ENCODE peak calls at places on chromosome 14, in seven cellular contexts. M is transverse colon, P is IMR-90, R is sigmoid colon, T is breast epithelium, U is right lobe of liver, J is HepG2. Y is an unnamed sample. For H3K4me1, the result is how much of the 10 kb centered on the place peaks cover.

GRCh38 chr14:101509730-101510371 is 51.4 kb upstream of the DIO3 start:
- DNase-seq in M (no peak), P (no peak), R (peak), T (no peak), U (peak), J (no peak), Y (no peak)

GRCh38 chr14:95068521-95068920 is 88.8 kb downstream of the DICER1 start:
- DNase-seq in M (no peak), P (no peak), R (peak), T (no peak), U (no peak), J (no peak), Y (no peak)

GRCh38 chr14:80426686-80427085 is 215.4 kb upstream of the DIO2 start:
- DNase-seq in M (no peak), P (peak), R (no peak), T (no peak), U (no peak), J (no peak), Y (no peak)

GRCh38 chr14:60807971-60808370 is 73.4 kb downstream of the MNAT1 start:
- DNase-seq in M (no peak), P (peak), R (no peak), T (no peak), U (no peak), J (no peak), Y (no peak)

GRCh38 chr14:75188520-75189267 is 12.3 kb upstream of the TMED10 start:
- DNase-seq in M (peak), P (no peak), R (no peak), T (no peak), U (no peak), J (no peak), Y (no peak)

GRCh38 chr14:101402936-101403660 is 158.2 kb upstream of the DIO3 start:
- DNase-seq in M (no peak), P (no peak), R (no peak), T (no peak), U (no peak), J (no peak), Y (no peak)

GRCh38 chr14:58878740-58879139 is 241.0 kb downstream of the DACT1 start:
- DNase-seq in M (no peak), P (peak), R (no peak), T (no peak), U (no peak), J (no peak), Y (no peak)

GRCh38 chr14:51094282-51094821 is 553 bp downstream of the TRIM9 start:
- DNase-seq in M (no peak), P (no peak), R (peak), T (no peak), U (no peak), J (no peak), Y (peak)

GRCh38 chr14:20857630-20858261 is 33.4 kb upstream of the RNASE3 start:
- DNase-seq in M (peak), P (peak), R (peak), T (peak), U (peak), J (peak), Y (peak)

GRCh38 chr14:56650075-56650474 is 70.5 kb downstream of the TMEM260 start:
- DNase-seq in M (no peak), P (no peak), R (no peak), T (no peak), U (peak), J (no peak), Y (no peak)

GRCh38 chr14:38210168-38210567 is 2.5 kb downstream of the SSTR1 start:
- DNase-seq in M (no peak), P (peak), R (no peak), T (no peak), U (peak), J (no peak), Y (no peak)

GRCh38 chr14:71114580-71114979 is 207.3 kb downstream of the PCNX1 start:
- DNase-seq in M (no peak), P (no peak), R (no peak), T (no peak), U (no peak), J (no peak), Y (no peak)

GRCh38 chr14:74860899-74861733 is 14.8 kb downstream of the PROX2 start:
- DNase-seq in M (peak), P (peak), R (peak), T (peak), U (peak), J (peak), Y (peak)

GRCh38 chr14:72855913-72856312 is 38.0 kb downstream of the DPF3 start:
- DNase-seq in M (peak), P (peak), R (no peak), T (no peak), U (no peak), J (no peak), Y (no peak)

GRCh38 chr14:28652782-28653181 is 113.8 kb upstream of the FOXG1 start:
- DNase-seq in M (no peak), P (peak), R (no peak), T (no peak), U (no peak), J (no peak), Y (no peak)

GRCh38 chr14:80944861-80945617 is 3.5 kb upstream of the CEP128 start:
- DNase-seq in M (no peak), P (no peak), R (no peak), T (no peak), U (no peak), J (no peak), Y (no peak)

GRCh38 chr14:39491134-39491541 is 58.9 kb upstream of the FBXO33 start:
- DNase-seq in M (no peak), P (peak), R (no peak), T (no peak), U (no peak), J (peak), Y (no peak)

GRCh38 chr14:89616425-89617141 is 199.6 kb upstream of the FOXN3 start:
- DNase-seq in M (no peak), P (peak), R (no peak), T (no peak), U (no peak), J (peak), Y (no peak)

GRCh38 chr14:77186911-77187648 is 5.5 kb downstream of the TMEM63C start:
- DNase-seq in M (peak), P (peak), R (peak), T (no peak), U (no peak), J (no peak), Y (no peak)

GRCh38 chr14:20383636-20384035 is 29.7 kb downstream of the TEP1 start:
- DNase-seq in M (no peak), P (no peak), R (no peak), T (no peak), U (no peak), J (no peak), Y (no peak)

GRCh38 chr14:48127674-48128073 is 452.3 kb upstream of the MDGA2 start:
- DNase-seq in M (no peak), P (no peak), R (no peak), T (no peak), U (no peak), J (no peak), Y (no peak)

GRCh38 chr14:95979339-95980042 is 59.7 kb upstream of the C14orf132 start:
- DNase-seq in M (no peak), P (no peak), R (no peak), T (no peak), U (no peak), J (no peak), Y (no peak)

GRCh38 chr14:25836647-25837046 is 761.2 kb downstream of the NOVA1 start:
- DNase-seq in M (no peak), P (no peak), R (no peak), T (no peak), U (no peak), J (no peak), Y (no peak)

GRCh38 chr14:96177766-96178377 is 26.8 kb upstream of the BDKRB2 start:
- DNase-seq in M (no peak), P (no peak), R (peak), T (no peak), U (no peak), J (no peak), Y (no peak)

GRCh38 chr14:92973265-92973797 is 50.4 kb downstream of the CHGA start:
- DNase-seq in M (peak), P (peak), R (peak), T (peak), U (peak), J (peak), Y (no peak)

GRCh38 chr14:43579743-43580142 is 927.3 kb downstream of the FSCB start:
- DNase-seq in M (no peak), P (no peak), R (no peak), T (no peak), U (no peak), J (no peak), Y (no peak)

GRCh38 chr14:64728106-64728505 is 23.9 kb downstream of the PLEKHG3 start:
- DNase-seq in M (no peak), P (no peak), R (peak), T (no peak), U (peak), J (no peak), Y (peak)

GRCh38 chr14:88729159-88729558 is 63.6 kb downstream of the EML5 start:
- DNase-seq in M (no peak), P (peak), R (no peak), T (no peak), U (no peak), J (no peak), Y (no peak)

GRCh38 chr14:95523051-95523817 is 6.8 kb upstream of the SYNE3 start:
- DNase-seq in M (no peak), P (peak), R (no peak), T (no peak), U (no peak), J (peak), Y (no peak)

GRCh38 chr14:65226824-65227604 is 124.7 kb upstream of the MAX start:
- DNase-seq in M (peak), P (peak), R (no peak), T (no peak), U (no peak), J (peak), Y (peak)

GRCh38 chr14:28751467-28752058 is 15.0 kb upstream of the FOXG1 start:
- DNase-seq in M (no peak), P (peak), R (no peak), T (no peak), U (no peak), J (peak), Y (no peak)

GRCh38 chr14:104254735-104255400 is 116.5 kb downstream of the KIF26A start:
- DNase-seq in M (no peak), P (no peak), R (no peak), T (no peak), U (no peak), J (no peak), Y (peak)

GRCh38 chr14:74765721-74766120 is 2.6 kb downstream of the YLPM1 start:
- DNase-seq in M (no peak), P (no peak), R (no peak), T (no peak), U (no peak), J (no peak), Y (no peak)

GRCh38 chr14:32417956-32418552 is 89.0 kb downstream of the AKAP6 start:
- DNase-seq in M (peak), P (peak), R (no peak), T (no peak), U (no peak), J (no peak), Y (no peak)

GRCh38 chr14:96082420-96083300 is 43.5 kb downstream of the C14orf132 start:
- DNase-seq in M (no peak), P (no peak), R (peak), T (peak), U (no peak), J (no peak), Y (no peak)

GRCh38 chr14:52875707-52876106 is 75.1 kb downstream of the FERMT2 start:
- DNase-seq in M (no peak), P (no peak), R (no peak), T (no peak), U (no peak), J (no peak), Y (no peak)

GRCh38 chr14:103126088-103126872 is 3.0 kb downstream of the TNFAIP2 start:
- DNase-seq in M (peak), P (no peak), R (no peak), T (no peak), U (peak), J (no peak), Y (no peak)

GRCh38 chr14:103125098-103126070 is 2.1 kb downstream of the TNFAIP2 start:
- DNase-seq in M (no peak), P (no peak), R (peak), T (no peak), U (peak), J (no peak), Y (no peak)

GRCh38 chr14:103127356-103127755 is 4.1 kb downstream of the TNFAIP2 start:
- DNase-seq in M (no peak), P (no peak), R (no peak), T (no peak), U (peak), J (no peak), Y (no peak)

GRCh38 chr14:103127861-103128598 is 4.8 kb downstream of the TNFAIP2 start:
- DNase-seq in M (no peak), P (no peak), R (no peak), T (no peak), U (peak), J (no peak), Y (no peak)

GRCh38 chr14:103126873-103127304 is 3.6 kb downstream of the TNFAIP2 start:
- DNase-seq in M (peak), P (no peak), R (peak), T (no peak), U (peak), J (peak), Y (peak)
- H3K4me3 ChIP-seq in M (no peak), P (no peak), R (peak), T (peak), U (peak), J (no peak), Y (peak)

GRCh38 chr14:24162083-24162482 is 1.0 kb downstream of the IRF9 start:
- DNase-seq in M (no peak), P (peak), R (no peak), T (no peak), U (no peak), J (no peak), Y (no peak)

GRCh38 chr14:24159777-24160498 is 1.1 kb upstream of the IRF9 start:
- DNase-seq in M (no peak), P (no peak), R (no peak), T (no peak), U (no peak), J (no peak), Y (no peak)

GRCh38 chr14:24164591-24164991 is 3.5 kb downstream of the IRF9 start:
- DNase-seq in M (no peak), P (no peak), R (no peak), T (no peak), U (peak), J (no peak), Y (peak)

GRCh38 chr14:24160499-24160849 is 591 bp upstream of the IRF9 start:
- DNase-seq in M (no peak), P (no peak), R (no peak), T (no peak), U (no peak), J (no peak), Y (no peak)

DNA sequence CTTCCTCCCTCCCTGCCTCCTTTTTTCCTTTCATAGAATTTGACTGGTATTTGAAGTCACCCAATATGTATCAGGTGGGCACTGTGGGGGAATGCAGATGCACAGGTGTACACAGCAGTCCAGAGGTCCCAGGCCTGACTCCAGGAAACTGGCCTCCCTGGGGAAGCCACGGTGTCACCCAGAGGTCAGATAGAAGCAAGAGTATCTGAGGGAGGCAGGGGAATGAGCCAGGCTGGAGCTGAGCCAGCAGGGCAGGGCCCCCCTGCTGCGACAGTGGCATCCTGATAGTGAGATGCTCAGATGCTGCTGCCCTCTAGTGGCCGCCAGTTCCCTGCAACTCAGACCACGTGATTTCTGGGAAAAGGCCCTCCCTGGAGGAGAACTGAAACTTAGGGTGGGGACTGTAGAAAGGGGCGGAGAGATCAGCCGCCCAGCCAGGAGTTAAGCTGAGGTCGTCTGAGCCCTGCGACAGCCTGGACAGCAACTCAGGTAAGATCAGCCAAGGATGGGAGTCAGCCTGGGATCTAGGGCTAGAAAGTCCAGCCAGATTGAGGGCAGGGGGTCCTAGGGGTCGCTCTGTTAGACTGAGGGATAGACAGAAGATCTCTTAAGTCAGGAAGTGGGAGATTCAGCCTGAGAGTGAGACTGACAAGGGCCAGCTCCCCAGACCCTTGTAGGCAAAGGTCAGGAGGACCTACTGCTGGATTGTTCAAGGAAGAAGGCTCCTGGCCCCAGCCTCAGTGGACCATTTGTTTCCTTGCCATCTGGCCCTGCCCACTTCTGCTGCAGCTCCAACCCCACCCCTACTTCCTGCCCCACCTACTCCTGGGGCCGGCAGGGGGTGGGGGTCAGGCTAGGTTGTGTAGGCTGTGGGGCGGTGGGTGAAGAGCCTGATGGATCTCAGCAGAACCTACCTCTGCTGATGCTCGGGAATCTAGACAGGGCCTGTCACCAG is at the start of gene IRF9:
- DNase-seq in M (peak), P (peak), R (peak), T (peak), U (peak), J (peak), Y (peak)
- TF ChIP-seq POLR2A in M (peak), P (peak), R (peak), T (peak), U (peak), J (peak), Y (peak)

DNA sequence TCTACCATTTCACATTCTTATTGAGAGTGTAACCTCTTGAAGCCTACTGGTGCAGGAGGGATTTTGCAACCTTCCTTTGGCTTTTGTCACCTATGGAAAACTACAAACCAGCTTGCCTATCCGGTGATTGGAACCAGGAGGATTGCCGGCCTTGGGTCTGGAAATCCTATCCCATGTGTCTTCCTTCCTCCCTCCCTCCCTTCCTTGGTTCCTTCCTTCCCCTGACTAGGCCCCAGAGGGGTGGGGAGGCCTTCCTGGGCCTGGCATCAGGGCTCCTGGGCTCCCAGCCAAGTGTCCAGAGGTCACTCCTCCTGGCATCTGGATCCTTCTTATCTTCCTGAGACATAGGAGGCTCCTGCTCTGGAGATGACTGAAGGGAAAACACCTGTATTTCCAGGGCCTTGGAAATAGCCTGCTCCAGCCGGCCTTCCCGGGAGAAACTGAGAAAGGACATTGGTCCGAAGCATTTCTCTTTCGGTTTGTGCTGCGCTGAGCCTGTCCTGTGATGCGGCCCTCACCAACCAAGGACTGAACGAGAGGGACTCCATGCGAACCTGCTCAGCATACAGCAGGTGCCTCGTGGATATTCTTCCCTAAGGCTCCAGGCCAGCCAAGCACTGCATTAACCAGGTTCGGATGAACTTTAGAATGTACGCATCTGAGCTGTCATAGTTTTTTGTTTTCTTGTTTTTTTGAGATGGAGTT is 43.4 kb downstream of the PSMA6 start:
- DNase-seq in M (peak), P (no peak), R (peak), T (no peak), U (peak), J (peak), Y (peak)
- H3K4me1 ChIP-seq in M (half or more), P (under half), R (under half), T (under half), U (half or more), J (half or more), Y (under half)

GRCh38 chr14:49982082-49982481 is 89.2 kb downstream of the ARF6 start:
- DNase-seq in M (no peak), P (peak), R (no peak), T (no peak), U (no peak), J (no peak), Y (no peak)
- H3K4me3 ChIP-seq in M (no peak), P (no peak), R (no peak), T (peak), U (no peak), J (no peak), Y (no peak)

DNA sequence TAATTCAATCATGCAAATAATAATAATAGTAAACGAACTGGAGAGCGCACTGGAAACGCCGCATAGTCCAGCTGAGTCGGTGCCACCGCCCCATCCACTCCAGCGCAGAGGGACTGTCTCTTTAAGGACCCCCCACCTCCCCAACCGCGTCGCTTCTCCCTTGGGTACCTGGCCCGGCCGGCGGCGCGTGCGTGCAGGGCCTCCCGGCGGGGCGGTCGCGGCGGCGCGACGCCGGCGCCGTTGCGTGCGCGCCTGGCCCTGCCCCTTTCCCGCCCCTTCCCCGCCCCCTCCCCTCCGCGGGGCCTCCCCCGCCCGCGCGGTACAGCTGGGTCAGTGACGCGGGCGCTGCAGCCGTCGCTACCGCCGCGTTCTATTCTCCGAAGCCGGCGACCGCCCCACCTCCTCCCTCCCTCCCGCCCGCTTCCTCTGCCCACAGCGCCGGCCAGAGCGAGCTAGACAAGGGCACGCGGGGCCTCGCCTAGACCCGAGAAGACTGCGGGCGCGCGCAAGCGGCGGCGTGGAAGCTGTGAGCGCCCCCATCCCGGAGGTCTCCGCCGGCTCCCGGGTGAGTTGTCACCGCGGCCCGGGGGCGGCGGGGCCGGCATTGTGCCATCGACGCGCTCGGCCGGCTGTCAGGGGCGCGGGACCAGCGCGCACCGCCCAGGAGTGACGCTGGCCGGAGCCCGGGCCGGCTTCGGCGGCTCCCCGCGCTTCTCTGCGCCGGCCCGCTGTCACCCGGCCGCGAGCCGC is at the start of gene SUSD6:
- DNase-seq in M (peak), P (peak), R (peak), T (peak), U (peak), J (peak), Y (peak)
- TF ChIP-seq POLR2A in M (peak), P (peak), R (peak), T (no peak), U (peak), J (no peak), Y (peak)

GRCh38 chr14:91870001-91870400 is 2.7 kb upstream of the TC2N start:
- DNase-seq in M (peak), P (no peak), R (no peak), T (no peak), U (no peak), J (peak), Y (peak)
- H3K4me1 ChIP-seq in M (under half), P (under half), R (under half), T (under half), U (under half), J (under half), Y (under half)

GRCh38 chr14:53955671-53956426 is 776 bp downstream of the BMP4 start:
- DNase-seq in M (peak), P (no peak), R (peak), T (no peak), U (peak), J (peak), Y (peak)
- H3K4me3 ChIP-seq in M (peak), P (peak), R (peak), T (peak), U (peak), J (peak), Y (peak)

Y was measured in Peyer's patch.